ENCODE peak calls at places on chromosomes 16 and 17, in six cellular contexts. A is uterus, Z is substantia nigra, Y is GDM1, K is retina, U is GM23338. X is an unnamed sample.

GRCh38 chr16:79653337-79654000 is 52.9 kb upstream of the MAF start:
- DNase-seq in Y (no peak), U (no peak), A (peak; percentile 46), K (peak; percentile 3), Z (no peak), X (peak; percentile 37)

GRCh38 chr16:84329016-84329415 is 34.3 kb downstream of the WFDC1 start:
- DNase-seq in Y (no peak), Z (no peak), U (no peak), A (no peak), K (no peak), X (no peak)

GRCh38 chr17:79160980-79161621 is 86.5 kb downstream of the ENGASE start:
- DNase-seq in A (no peak), K (no peak), Z (no peak), Y (no peak), U (peak; percentile 43), X (no peak)

GRCh38 chr16:1810106-1810505 is 16.5 kb downstream of the HAGH start:
- DNase-seq in A (no peak), Y (no peak), U (no peak), Z (no peak), K (no peak), X (no peak)

GRCh38 chr16:26740771-26741170 is 326.0 kb upstream of the C16orf82 start:
- DNase-seq in A (no peak), U (no peak), Z (no peak), K (no peak), Y (no peak), X (no peak)

GRCh38 chr17:41071606-41072375 is 6.1 kb upstream of the KRTAP2-4 start:
- DNase-seq in Z (no peak), K (peak; percentile 23), A (no peak), Y (no peak), U (no peak), X (no peak)

GRCh38 chr16:81784042-81784785 is 5.1 kb downstream of the PLCG2 start:
- DNase-seq in Y (no peak), K (no peak), A (no peak), Z (no peak), U (no peak), X (no peak)

GRCh38 chr17:71936977-71937376 is 183.8 kb upstream of the SOX9 start:
- DNase-seq in U (peak; percentile 6), Y (no peak), Z (no peak), K (no peak), A (no peak), X (no peak)